ENCODE peak calls at places on chromosomes 16 and 17, in five cellular contexts. I is A549, N is GM12878, H is HepG2, P is GM23338. E is an unnamed sample.

GRCh38 chr17:49949634-49950033 is 19.4 kb upstream of the DLX4 start:
- DNase-seq in N (no peak), P (no peak), H (no peak), I (no peak), E (no peak)

GRCh38 chr17:65690626-65691310 is 129.3 kb upstream of the AXIN2 start:
- DNase-seq in H (peak), I (no peak), P (no peak), N (no peak), E (no peak)

GRCh38 chr17:63773272-63774140 is at the start of gene CCDC47:
- DNase-seq in N (peak), P (peak), H (peak), I (peak), E (peak)

GRCh38 chr17:65163990-65164495 is 26.9 kb downstream of the RGS9 start:
- DNase-seq in H (peak), P (no peak), N (no peak), I (peak), E (peak)

GRCh38 chr16:11896776-11897175 is 19.0 kb downstream of the GSPT1 start:
- DNase-seq in P (no peak), N (no peak), I (no peak), H (no peak), E (no peak)

GRCh38 chr16:88781140-88782077 is 3.6 kb downstream of the PIEZO1 start:
- DNase-seq in P (no peak), H (no peak), N (no peak), I (no peak), E (peak)

GRCh38 chr16:81136331-81137011 is 40.3 kb upstream of the GCSH start:
- DNase-seq in N (no peak), P (no peak), H (no peak), I (no peak), E (no peak)

GRCh38 chr17:44159519-44160210 is 10.8 kb upstream of the ASB16 start:
- DNase-seq in N (no peak), H (no peak), I (no peak), P (no peak), E (peak)

GRCh38 chr17:78535285-78536197 is 41.7 kb downstream of the DNAH17 start:
- DNase-seq in P (no peak), I (no peak), H (no peak), N (no peak), E (no peak)

GRCh38 chr16:17377360-17378324 is 93.1 kb downstream of the XYLT1 start:
- DNase-seq in H (no peak), I (no peak), P (no peak), N (peak), E (no peak)

DNA sequence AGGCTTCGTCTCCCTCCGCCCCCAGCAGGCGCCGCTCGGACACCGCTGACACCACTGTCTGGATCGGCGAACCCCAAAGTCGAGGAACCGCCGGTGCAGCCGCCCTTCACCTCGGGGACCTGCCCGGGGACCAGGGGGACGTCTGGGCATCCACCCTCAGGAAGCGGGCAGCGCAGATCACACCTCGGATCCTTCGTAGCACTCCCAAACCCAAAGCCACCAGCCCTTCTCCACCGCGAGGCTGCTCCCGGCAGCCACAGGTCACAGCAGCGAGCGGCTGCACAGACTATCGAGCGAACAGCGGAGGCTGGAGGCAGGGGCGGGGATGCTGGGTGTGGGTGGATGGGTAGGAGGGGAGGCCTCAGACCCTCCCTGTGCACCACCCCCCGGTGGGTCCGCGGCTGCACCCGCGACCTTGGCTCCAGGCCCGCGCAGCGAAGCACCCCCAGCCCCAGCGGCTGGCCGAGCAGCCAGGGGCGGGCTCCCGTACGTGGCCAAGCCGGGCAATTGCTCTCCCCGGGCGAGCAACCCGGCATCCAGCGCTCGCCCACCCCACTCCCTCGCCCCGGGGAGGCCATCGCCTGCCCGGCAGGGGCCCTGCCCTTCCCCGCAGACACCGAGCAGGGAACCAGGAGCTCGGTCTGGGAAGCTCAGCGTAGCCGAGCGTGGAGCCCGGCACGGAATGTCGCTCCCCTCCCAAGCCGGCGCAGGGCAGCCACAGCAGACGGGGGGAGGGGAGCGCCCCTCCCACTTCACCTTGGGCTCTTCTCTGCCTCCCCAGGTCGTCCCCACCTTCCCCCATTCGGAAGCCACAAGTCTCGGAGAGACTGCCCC is 1.0 kb downstream of the SDK2 start:
- DNase-seq in N (no peak), I (peak), H (no peak), P (peak), E (no peak)
- H3K4me3 ChIP-seq in N (no peak), I (peak), H (no peak), P (peak), E (no peak)

GRCh38 chr17:194844-195602 is 13.6 kb upstream of the DOC2B start:
- DNase-seq in P (no peak), N (no peak), H (no peak), I (no peak), E (no peak)
- TF ChIP-seq JUNB in P (no peak), N (no peak), H (no peak), I (no peak), E (no peak)

GRCh38 chr17:28747801-28748750 is 4.3 kb downstream of the TRAF4 start:
- DNase-seq in I (no peak), N (no peak), H (no peak), P (no peak), E (no peak)

GRCh38 chr17:28750178-28751047 is 6.6 kb downstream of the TRAF4 start:
- DNase-seq in I (peak), H (peak), N (peak), P (peak), E (peak)

GRCh38 chr17:28747046-28747691 is 3.4 kb downstream of the TRAF4 start:
- DNase-seq in N (no peak), H (no peak), P (peak), I (no peak), E (no peak)

GRCh38 chr17:28749516-28750177 is 5.8 kb downstream of the TRAF4 start:
- DNase-seq in H (no peak), P (peak), I (no peak), N (no peak), E (no peak)

GRCh38 chr17:28748852-28749515 is 5.2 kb downstream of the TRAF4 start:
- DNase-seq in I (no peak), H (no peak), P (no peak), N (no peak), E (no peak)
- H3K4me3 ChIP-seq in I (no peak), H (no peak), P (no peak), N (peak), E (no peak)

GRCh38 chr17:9368631-9369030 is 207.0 kb downstream of the STX8 start:
- DNase-seq in P (no peak), I (no peak), N (no peak), H (no peak), E (no peak)
- TF ChIP-seq JUNB in P (no peak), I (no peak), N (no peak), H (no peak), E (no peak)

GRCh38 chr17:28811594-28812135 is 30.9 kb downstream of the FAM222B start:
- DNase-seq in H (peak), P (peak), I (peak), N (no peak), E (peak)

GRCh38 chr17:28810437-28810836 is 32.2 kb downstream of the FAM222B start:
- DNase-seq in H (no peak), P (no peak), I (no peak), N (no peak), E (no peak)

GRCh38 chr17:28812136-28812979 is 30.2 kb downstream of the FAM222B start:
- DNase-seq in H (peak), I (peak), P (peak), N (peak), E (peak)

GRCh38 chr17:28812980-28813377 is 29.6 kb downstream of the FAM222B start:
- DNase-seq in H (no peak), P (no peak), I (no peak), N (no peak), E (no peak)

DNA sequence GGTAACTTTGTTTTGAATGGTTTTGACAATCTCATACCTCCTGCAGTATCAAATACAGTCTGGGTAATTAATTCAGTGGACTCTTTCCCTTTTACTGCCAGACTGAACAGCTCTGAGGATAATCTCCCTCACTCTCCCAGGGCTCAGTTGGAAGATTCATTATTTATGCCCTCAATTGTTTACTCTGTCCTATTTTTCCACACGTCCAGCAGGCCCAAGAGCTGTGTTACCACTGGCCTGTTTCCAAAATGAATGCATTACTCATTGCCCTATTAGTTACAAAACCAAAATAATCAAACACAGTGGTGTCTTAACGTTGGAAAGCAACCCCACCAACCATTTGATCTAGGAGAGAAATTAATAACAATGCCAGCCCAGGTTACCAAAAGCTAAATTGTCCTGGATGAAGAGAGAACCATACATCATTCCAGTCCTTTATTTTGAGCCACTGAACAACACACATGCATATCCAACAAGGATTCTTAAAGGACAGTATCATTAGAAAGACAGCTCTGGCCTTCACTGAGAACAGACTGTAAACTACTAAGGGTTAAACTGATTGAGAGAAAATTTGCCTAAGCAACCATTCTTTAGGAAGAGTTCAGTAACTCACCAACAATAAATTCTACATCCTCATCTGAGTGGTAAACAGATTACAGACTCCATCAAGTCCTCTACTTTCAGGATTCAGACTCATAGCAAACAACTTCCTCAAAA is 34.5 kb downstream of the FAM222B start:
- DNase-seq in P (no peak), I (peak), N (no peak), H (peak), E (no peak)
- H3K4me3 ChIP-seq in P (peak), I (peak), N (no peak), H (peak), E (no peak)

DNA sequence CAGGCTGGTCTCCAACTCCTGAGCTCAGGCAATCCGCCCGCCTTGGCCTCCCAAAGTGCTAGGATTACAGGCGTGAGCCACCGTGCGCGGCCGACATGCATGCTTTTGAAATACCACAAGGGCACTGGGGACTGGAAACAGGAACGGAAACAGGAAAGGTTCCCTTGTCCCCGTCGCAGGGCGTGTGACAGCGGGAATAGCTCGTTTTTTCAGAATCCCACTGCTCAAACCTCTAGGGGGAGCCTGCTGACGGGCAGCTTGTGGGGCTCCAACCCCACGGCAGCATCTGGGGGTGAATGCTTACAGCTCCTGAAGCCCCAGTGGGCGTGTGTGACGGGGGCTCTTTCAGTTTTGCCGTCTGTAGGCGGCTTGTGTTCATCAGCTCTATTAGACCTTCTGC is 18.8 kb upstream of the ASGR2 start:
- DNase-seq in P (peak), H (peak), N (peak), I (no peak), E (peak)
- TF ChIP-seq JUNB in P (no peak), H (no peak), N (no peak), I (no peak), E (no peak)

DNA sequence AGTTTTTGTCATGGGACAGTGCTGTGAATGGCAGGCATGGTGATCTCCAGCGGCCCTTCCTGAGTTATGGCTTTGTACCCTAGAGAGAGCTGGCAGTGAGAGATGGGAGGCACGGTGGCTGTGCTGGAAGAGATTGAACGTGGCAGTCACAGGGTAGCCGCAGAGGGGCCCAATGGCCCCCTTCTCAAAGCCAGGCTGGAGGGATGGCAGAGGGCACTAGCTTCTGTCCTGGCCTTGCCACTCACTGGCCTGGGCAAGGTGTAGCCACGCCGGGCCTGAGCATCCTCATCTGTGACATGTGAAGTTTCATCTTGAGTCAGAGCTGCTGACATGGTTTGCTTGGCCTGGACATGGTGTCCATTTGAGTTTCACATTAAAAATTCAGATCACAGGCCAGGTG is 3.9 kb upstream of the ATP2A1 start:
- DNase-seq in I (no peak), N (no peak), P (no peak), H (no peak), E (no peak)
- H3K4me3 ChIP-seq in I (no peak), N (no peak), P (no peak), H (no peak), E (no peak)

GRCh38 chr16:65537336-65537735 is 415.5 kb upstream of the CDH11 start:
- DNase-seq in I (no peak), P (no peak), N (no peak), H (no peak), E (no peak)

GRCh38 chr16:65532218-65532617 is 410.4 kb upstream of the CDH11 start:
- DNase-seq in I (no peak), H (no peak), N (no peak), P (no peak), E (no peak)

GRCh38 chr16:65531475-65531874 is 409.6 kb upstream of the CDH11 start:
- DNase-seq in H (no peak), N (no peak), P (no peak), I (no peak), E (no peak)

GRCh38 chr16:65532846-65533245 is 411.0 kb upstream of the CDH11 start:
- DNase-seq in H (no peak), I (no peak), N (no peak), P (no peak), E (no peak)

GRCh38 chr16:65534121-65534528 is 412.3 kb upstream of the CDH11 start:
- DNase-seq in I (no peak), H (no peak), P (no peak), N (no peak), E (no peak)
- TF ChIP-seq JUNB in I (no peak), H (no peak), P (no peak), N (no peak), E (no peak)